ENCODE peak calls at places on chromosomes 16 and 17, in seven cellular contexts. W is sigmoid colon, J is nephron progenitor cell, E is pancreas, P is ascending aorta, M is cardiac muscle cell, Y is mesothelial cell of epicardium. O is an unnamed sample.

GRCh38 chr17:48310748-48311213 is 119.2 kb downstream of the SKAP1 start:
- DNase-seq in Y (peak), P (no peak), J (peak), W (no peak), M (peak), E (no peak), O (no peak)

GRCh38 chr17:760371-760770 is 8.3 kb upstream of the GEMIN4 start:
- DNase-seq in Y (no peak), W (no peak), P (no peak), J (no peak), M (no peak), E (no peak), O (no peak)

GRCh38 chr17:4179071-4179470 is 36.1 kb downstream of the CYB5D2 start:
- DNase-seq in Y (no peak), E (no peak), M (no peak), J (no peak), W (no peak), P (no peak), O (no peak)

GRCh38 chr17:29140631-29141483 is 39.3 kb downstream of the MYO18A start:
- DNase-seq in W (no peak), J (peak), M (peak), E (no peak), P (peak), Y (no peak), O (no peak)

GRCh38 chr16:89193021-89193575 is 7.2 kb downstream of the SLC22A31 start:
- DNase-seq in M (peak), P (peak), W (no peak), J (peak), E (peak), Y (no peak), O (no peak)

GRCh38 chr17:34926661-34927060 is 34.6 kb downstream of the CCT6B start:
- DNase-seq in M (no peak), W (no peak), J (no peak), Y (no peak), E (no peak), P (no peak), O (no peak)

GRCh38 chr17:17028059-17028877 is 14.0 kb upstream of the MPRIP start:
- DNase-seq in M (no peak), E (peak), W (peak), J (peak), P (peak), Y (peak), O (no peak)

GRCh38 chr17:49779730-49780220 is 8.7 kb upstream of the KAT7 start:
- DNase-seq in M (peak), W (no peak), Y (no peak), P (peak), E (peak), J (no peak), O (no peak)

GRCh38 chr17:27535975-27536374 is 79.7 kb downstream of the KSR1 start:
- DNase-seq in Y (no peak), W (no peak), J (no peak), P (no peak), M (no peak), E (no peak), O (no peak)

GRCh38 chr17:21287703-21288449 is 3.4 kb downstream of the MAP2K3 start:
- DNase-seq in Y (no peak), M (no peak), P (peak), J (no peak), W (peak), E (peak), O (no peak)

GRCh38 chr17:1323336-1323735 is 43.9 kb downstream of the TRARG1 start:
- DNase-seq in J (peak), M (peak), W (peak), P (no peak), Y (no peak), E (no peak), O (no peak)

GRCh38 chr17:9367186-9367585 is 208.4 kb downstream of the STX8 start:
- DNase-seq in E (no peak), Y (no peak), P (no peak), J (no peak), M (peak), W (no peak), O (no peak)

GRCh38 chr16:13928644-13929043 is 8.7 kb downstream of the ERCC4 start:
- DNase-seq in W (no peak), J (no peak), P (no peak), Y (no peak), M (no peak), E (no peak), O (no peak)

GRCh38 chr16:19741354-19741753 is 23.3 kb downstream of the IQCK start:
- DNase-seq in M (no peak), Y (no peak), W (no peak), J (no peak), P (no peak), E (no peak), O (no peak)

GRCh38 chr16:64893386-64893785 is 228.5 kb downstream of the CDH11 start:
- DNase-seq in J (no peak), M (no peak), P (no peak), Y (no peak), E (no peak), W (no peak), O (no peak)

GRCh38 chr17:944266-944665 is 35.3 kb downstream of the NXN start:
- DNase-seq in M (no peak), J (no peak), E (no peak), W (no peak), Y (no peak), P (no peak), O (no peak)

GRCh38 chr17:58403312-58403711 is 14.0 kb downstream of the RNF43 start:
- DNase-seq in M (no peak), W (no peak), E (no peak), Y (no peak), J (no peak), P (no peak), O (no peak)

GRCh38 chr17:17514361-17514992 is 18.3 kb upstream of the RASD1 start:
- DNase-seq in M (no peak), J (no peak), P (no peak), E (no peak), W (no peak), Y (no peak), O (no peak)

GRCh38 chr17:74795327-74796020 is 19.3 kb upstream of the NAT9 start:
- DNase-seq in E (no peak), Y (no peak), W (no peak), M (no peak), J (no peak), P (no peak), O (no peak)

GRCh38 chr17:36089888-36090836 is at the start of gene CCL3:
- DNase-seq in E (no peak), M (no peak), W (no peak), Y (no peak), J (no peak), P (peak), O (no peak)

DNA sequence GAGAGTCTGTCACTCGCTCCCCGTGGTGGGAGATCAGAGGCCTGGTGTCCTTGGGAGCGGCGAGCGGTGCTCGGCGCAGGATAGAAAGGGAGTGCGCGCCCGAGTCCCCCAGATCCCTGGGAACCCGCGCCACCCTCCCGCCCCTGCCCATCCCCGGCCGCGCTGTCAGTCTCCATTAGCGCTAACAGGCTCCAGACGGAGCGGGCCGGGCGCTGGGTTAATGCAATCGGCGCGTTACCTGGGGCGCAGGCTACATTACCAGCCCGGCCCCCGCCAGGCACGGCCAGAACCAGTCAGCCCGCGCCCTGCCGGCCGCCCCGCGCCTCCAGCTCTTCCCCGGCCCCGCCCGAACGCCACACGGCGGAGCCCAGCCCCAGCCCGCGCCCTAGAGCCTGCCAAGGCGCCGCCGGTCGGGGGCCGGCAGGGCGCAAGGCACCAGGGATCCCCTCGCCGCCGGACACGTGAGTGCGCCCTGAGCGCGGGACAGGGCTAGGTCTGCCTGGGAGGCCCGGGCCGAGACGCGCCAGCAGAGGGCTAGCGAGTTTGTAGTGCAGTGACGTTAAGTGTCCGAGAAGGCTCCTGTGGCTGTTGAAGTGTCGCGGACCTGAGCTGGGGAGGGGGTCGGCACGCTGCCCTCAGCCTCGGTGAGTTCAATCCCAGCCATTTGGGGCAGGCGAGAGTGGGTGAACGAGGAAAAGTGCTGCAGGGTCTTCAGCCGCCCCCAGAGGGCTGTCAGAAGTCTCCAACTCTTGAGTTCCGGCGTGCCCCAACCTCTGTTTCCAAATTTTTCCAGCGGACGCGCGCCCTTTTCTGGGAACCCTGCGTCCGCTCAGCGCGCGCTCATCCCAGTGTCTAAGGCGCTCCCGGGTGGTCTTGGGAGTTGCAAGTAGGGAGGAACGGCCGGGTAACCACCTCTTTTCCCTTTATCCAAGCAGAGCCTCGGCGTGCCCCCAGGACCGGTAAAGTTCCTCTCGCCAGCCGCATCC is at the start of gene SLC6A2:
- DNase-seq in W (no peak), E (no peak), J (peak), P (peak), Y (no peak), M (peak), O (no peak)
- TF ChIP-seq CTCF in W (no peak), E (no peak), J (peak), P (no peak), Y (no peak), M (no peak), O (no peak)

GRCh38 chr16:85479972-85480726 is 133.0 kb upstream of the GSE1 start:
- DNase-seq in Y (no peak), E (peak), J (peak), M (peak), P (no peak), W (no peak), O (no peak)
- TF ChIP-seq CTCF in Y (no peak), E (no peak), J (peak), M (peak), P (peak), W (peak), O (peak)

GRCh38 chr16:9159839-9160550 is 68.6 kb downstream of the HAPSTR1 start:
- DNase-seq in E (peak), M (peak), W (no peak), Y (peak), J (peak), P (no peak), O (peak)
- TF ChIP-seq CTCF in E (peak), M (peak), W (peak), Y (peak), J (peak), P (peak), O (peak)

GRCh38 chr17:37507108-37507507 is 17.4 kb downstream of the DUSP14 start:
- DNase-seq in Y (no peak), P (no peak), E (no peak), W (no peak), J (no peak), M (no peak), O (no peak)

GRCh38 chr17:37505333-37505732 is 15.6 kb downstream of the DUSP14 start:
- DNase-seq in E (no peak), Y (no peak), P (no peak), W (no peak), M (no peak), J (no peak), O (no peak)

GRCh38 chr17:37503148-37503547 is 13.5 kb downstream of the DUSP14 start:
- DNase-seq in M (no peak), J (no peak), P (no peak), E (no peak), W (no peak), Y (no peak), O (no peak)

GRCh38 chr17:37510056-37510455 is 20.4 kb downstream of the DUSP14 start:
- DNase-seq in E (no peak), M (no peak), J (no peak), Y (no peak), P (no peak), W (no peak), O (no peak)

DNA sequence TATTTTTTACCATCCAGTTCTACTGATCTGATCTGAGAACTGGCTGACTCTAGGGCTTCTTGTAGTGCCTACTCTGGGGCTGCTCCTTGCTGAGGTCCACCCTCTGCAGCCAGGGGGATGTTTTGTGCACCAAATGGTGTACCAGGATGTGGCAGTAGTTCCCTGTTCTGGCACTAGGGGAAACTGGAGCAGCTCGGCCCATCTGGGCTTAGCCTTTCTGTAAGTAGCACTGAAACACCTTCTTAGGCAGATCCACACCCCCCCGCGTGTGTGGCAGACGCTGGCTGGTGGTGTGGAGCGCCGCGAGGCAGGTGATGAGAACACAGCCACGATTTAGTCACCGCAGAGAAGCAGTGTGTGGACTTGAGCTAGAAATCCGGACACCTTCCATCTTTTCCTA is 17.0 kb downstream of the DUSP14 start:
- DNase-seq in P (no peak), Y (no peak), M (peak), W (no peak), J (peak), E (no peak), O (no peak)
- TF ChIP-seq CTCF in P (peak), Y (peak), M (peak), W (peak), J (peak), E (peak), O (peak)